ENCODE peak calls at places on chromosome 3, in nine cellular contexts. M is cardiac fibroblast; I is GM23338; U is HEK293T; H is mucosa of descending colon; T is dermis blood vessel endothelial cell; J is activated naive CD4-positive, alpha-beta T cell; S is tibial artery; D is activated CD4-positive, alpha-beta T cell treated with anti-CD3 and anti-CD28 coated beads, Interleukin-2, amount 10 ng/mL, durations not matched to agents 7 days and 5 days. C is an unnamed sample.

GRCh38 chr3:172705166-172705565 is 5.7 kb downstream of the NCEH1 start:
- DNase-seq in T (no peak), U (no peak), M (no peak), I (no peak), S (no peak), J (no peak), D (no peak), H (no peak), C (no peak)

GRCh38 chr3:71583569-71584215 is at the start of gene FOXP1:
- DNase-seq in I (peak), H (peak), D (peak), U (peak), J (peak), S (peak), M (peak), T (peak), C (peak)

GRCh38 chr3:193680220-193680619 is 87.2 kb downstream of the OPA1 start:
- DNase-seq in H (no peak), I (peak), S (no peak), T (no peak), U (no peak), J (no peak), D (no peak), M (no peak), C (no peak)

GRCh38 chr3:36596411-36596810 is 167.9 kb downstream of the DCLK3 start:
- DNase-seq in I (no peak), S (no peak), M (no peak), U (no peak), T (no peak), J (no peak), D (no peak), H (no peak), C (no peak)

GRCh38 chr3:104596551-104596950 is 770.2 kb upstream of the ALCAM start:
- DNase-seq in U (peak), D (peak), H (no peak), M (peak), T (peak), J (no peak), I (peak), S (no peak), C (no peak)

GRCh38 chr3:25428950-25429349 is 887 bp downstream of the RARB start:
- DNase-seq in M (no peak), I (no peak), S (no peak), T (no peak), H (no peak), D (no peak), J (no peak), U (no peak), C (no peak)

GRCh38 chr3:57910988-57911387 is 97.2 kb upstream of the FLNB start:
- DNase-seq in I (peak), J (no peak), U (no peak), M (no peak), H (no peak), T (peak), D (peak), S (no peak), C (no peak)

GRCh38 chr3:69462826-69463100 is 76.9 kb upstream of the FRMD4B start:
- DNase-seq in I (no peak), M (no peak), H (no peak), D (no peak), J (no peak), U (no peak), S (no peak), T (peak), C (no peak)

GRCh38 chr3:59502806-59503205 is 453.0 kb upstream of the CFAP20DC start:
- DNase-seq in H (no peak), I (no peak), T (no peak), S (no peak), D (no peak), M (peak), J (no peak), U (no peak), C (no peak)

GRCh38 chr3:64685331-64685799 is 2.4 kb downstream of the ADAMTS9 start:
- DNase-seq in S (peak), M (peak), H (peak), U (peak), D (no peak), I (no peak), J (no peak), T (peak), C (no peak)

GRCh38 chr3:183883291-183884096 is 1.2 kb downstream of the PARL start:
- DNase-seq in I (no peak), M (no peak), U (no peak), D (no peak), J (no peak), T (no peak), H (no peak), S (no peak), C (no peak)

GRCh38 chr3:170274641-170275040 is 52.4 kb downstream of the PRKCI start:
- DNase-seq in I (no peak), T (no peak), J (no peak), M (no peak), H (no peak), S (no peak), U (no peak), D (no peak), C (no peak)

GRCh38 chr3:188487652-188488051 is 333.7 kb downstream of the LPP start:
- DNase-seq in M (no peak), S (no peak), U (no peak), I (no peak), D (no peak), T (no peak), J (no peak), H (no peak), C (no peak)

GRCh38 chr3:38382506-38383080 is 36.0 kb downstream of the XYLB start:
- DNase-seq in U (no peak), H (no peak), I (no peak), S (no peak), D (no peak), J (no peak), T (no peak), M (no peak), C (no peak)

GRCh38 chr3:123337226-123337625 is 111.7 kb downstream of the ADCY5 start:
- DNase-seq in M (no peak), U (no peak), T (no peak), H (no peak), J (no peak), D (no peak), S (peak), I (no peak), C (no peak)

GRCh38 chr3:8584661-8585060 is 59.9 kb downstream of the SSUH2 start:
- DNase-seq in T (no peak), S (no peak), D (no peak), H (no peak), J (no peak), U (no peak), I (no peak), M (no peak), C (no peak)